ENCODE peak calls at places on chromosomes 13 and 19, in nine cellular contexts. P, X, H, Q, E, B, A, I and L are unnamed samples. For H3K4me1 and H3K9me3, the result is how much of the 10 kb centered on the place peaks cover.

GRCh38 chr13:91722267-91722884 is 324.0 kb downstream of the GPC5 start:
- DNase-seq in P (no peak), X (no peak), H (no peak), Q (peak), E (peak), B (peak), A (no peak), I (peak), L (no peak)

GRCh38 chr19:32363632-32364031 is 18.2 kb downstream of the ZNF507 start:
- DNase-seq in P (no peak), X (no peak), H (no peak), Q (no peak), E (no peak), B (no peak), A (no peak), I (no peak), L (no peak)

GRCh38 chr19:46860846-46861690 is at the start of gene ARHGAP35:
- DNase-seq in P (no peak), X (no peak), H (peak), Q (no peak), E (no peak), B (peak), A (no peak), I (no peak), L (peak)

GRCh38 chr19:8488351-8488750 is 14.1 kb downstream of the PRAM1 start:
- DNase-seq in P (no peak), X (no peak), H (no peak), Q (no peak), E (no peak), B (no peak), A (no peak), I (peak), L (no peak)

GRCh38 chr13:30720470-30720869 is 14.9 kb upstream of the ALOX5AP start:
- DNase-seq in P (no peak), X (no peak), H (no peak), Q (no peak), E (no peak), B (peak), A (no peak), I (no peak), L (no peak)

GRCh38 chr13:95924389-95924994 is 128.7 kb downstream of the UGGT2 start:
- DNase-seq in P (no peak), X (no peak), H (no peak), Q (peak), E (peak), B (peak), A (no peak), I (no peak), L (no peak)

GRCh38 chr13:50512602-50513527 is 330.6 kb downstream of the DLEU7 start:
- DNase-seq in P (peak), X (peak), H (peak), Q (peak), E (peak), B (peak), A (peak), I (peak), L (peak)

GRCh38 chr13:45194081-45194939 is 6.5 kb downstream of the KCTD4 start:
- DNase-seq in P (no peak), X (no peak), H (no peak), Q (peak), E (peak), B (peak), A (no peak), I (peak), L (no peak)

GRCh38 chr13:27302643-27303262 is 32.1 kb downstream of the RASL11A start:
- DNase-seq in P (no peak), X (no peak), H (no peak), Q (no peak), E (no peak), B (no peak), A (no peak), I (no peak), L (no peak)

GRCh38 chr19:1169921-1170885 is 3.9 kb downstream of the SBNO2 start:
- DNase-seq in P (no peak), X (no peak), H (no peak), Q (peak), E (peak), B (peak), A (no peak), I (no peak), L (peak)

GRCh38 chr13:102774596-102775375 is 1.2 kb upstream of the TEX30 start:
- DNase-seq in P (no peak), X (no peak), H (no peak), Q (no peak), E (no peak), B (no peak), A (no peak), I (peak), L (no peak)

GRCh38 chr13:47175172-47175806 is 278.4 kb upstream of the HTR2A start:
- DNase-seq in P (no peak), X (no peak), H (no peak), Q (peak), E (peak), B (peak), A (no peak), I (no peak), L (no peak)

GRCh38 chr13:26929971-26930730 is 169.6 kb upstream of the GPR12 start:
- DNase-seq in P (peak), X (peak), H (peak), Q (peak), E (peak), B (peak), A (no peak), I (peak), L (peak)

GRCh38 chr13:74290324-74290773 is 156.1 kb upstream of the KLF12 start:
- DNase-seq in P (peak), X (peak), H (no peak), Q (peak), E (peak), B (peak), A (no peak), I (peak), L (no peak)

GRCh38 chr13:27919934-27920676 is at the start of gene PDX1:
- DNase-seq in P (no peak), X (no peak), H (peak), Q (no peak), E (no peak), B (no peak), A (no peak), I (peak), L (no peak)

GRCh38 chr13:92362717-92363116 is 863.9 kb upstream of the GPC6 start:
- DNase-seq in P (no peak), X (no peak), H (no peak), Q (peak), E (peak), B (no peak), A (no peak), I (peak), L (no peak)

GRCh38 chr19:54128441-54128725 is 9.2 kb upstream of the CNOT3 start:
- DNase-seq in P (no peak), X (no peak), H (no peak), Q (no peak), E (no peak), B (no peak), A (no peak), I (no peak), L (no peak)

GRCh38 chr13:49113526-49114286 is 106.4 kb upstream of the MLNR start:
- DNase-seq in P (no peak), X (no peak), H (no peak), Q (peak), E (peak), B (peak), A (no peak), I (peak), L (no peak)

GRCh38 chr19:37953576-37954303 is 46.7 kb downstream of the SIPA1L3 start:
- DNase-seq in P (no peak), X (no peak), H (no peak), Q (peak), E (no peak), B (peak), A (no peak), I (peak), L (no peak)

GRCh38 chr19:24062222-24062621 is 24.8 kb upstream of the ZNF254 start:
- DNase-seq in P (no peak), X (no peak), H (no peak), Q (no peak), E (peak), B (no peak), A (no peak), I (no peak), L (no peak)

GRCh38 chr19:40717880-40718773 is 1.2 kb downstream of the ITPKC start:
- DNase-seq in P (no peak), X (no peak), H (peak), Q (peak), E (peak), B (peak), A (no peak), I (peak), L (peak)

GRCh38 chr19:51546650-51547396 is 15.4 kb upstream of the SIGLEC6 start:
- DNase-seq in P (no peak), X (no peak), H (no peak), Q (peak), E (peak), B (no peak), A (no peak), I (no peak), L (no peak)

GRCh38 chr19:661427-662196 is 1.4 kb downstream of the RNF126 start:
- DNase-seq in P (peak), X (peak), H (peak), Q (no peak), E (no peak), B (peak), A (no peak), I (no peak), L (no peak)

GRCh38 chr13:101618440-101619187 is 166.1 kb downstream of the ITGBL1 start:
- DNase-seq in P (peak), X (peak), H (no peak), Q (no peak), E (no peak), B (no peak), A (no peak), I (no peak), L (no peak)

GRCh38 chr13:99178636-99179035 is 22.0 kb upstream of the UBAC2 start:
- DNase-seq in P (peak), X (no peak), H (peak), Q (no peak), E (no peak), B (peak), A (no peak), I (no peak), L (no peak)

GRCh38 chr13:42039946-42040729 is 8.3 kb upstream of the DGKH start:
- DNase-seq in P (peak), X (peak), H (peak), Q (peak), E (peak), B (peak), A (peak), I (peak), L (peak)

DNA sequence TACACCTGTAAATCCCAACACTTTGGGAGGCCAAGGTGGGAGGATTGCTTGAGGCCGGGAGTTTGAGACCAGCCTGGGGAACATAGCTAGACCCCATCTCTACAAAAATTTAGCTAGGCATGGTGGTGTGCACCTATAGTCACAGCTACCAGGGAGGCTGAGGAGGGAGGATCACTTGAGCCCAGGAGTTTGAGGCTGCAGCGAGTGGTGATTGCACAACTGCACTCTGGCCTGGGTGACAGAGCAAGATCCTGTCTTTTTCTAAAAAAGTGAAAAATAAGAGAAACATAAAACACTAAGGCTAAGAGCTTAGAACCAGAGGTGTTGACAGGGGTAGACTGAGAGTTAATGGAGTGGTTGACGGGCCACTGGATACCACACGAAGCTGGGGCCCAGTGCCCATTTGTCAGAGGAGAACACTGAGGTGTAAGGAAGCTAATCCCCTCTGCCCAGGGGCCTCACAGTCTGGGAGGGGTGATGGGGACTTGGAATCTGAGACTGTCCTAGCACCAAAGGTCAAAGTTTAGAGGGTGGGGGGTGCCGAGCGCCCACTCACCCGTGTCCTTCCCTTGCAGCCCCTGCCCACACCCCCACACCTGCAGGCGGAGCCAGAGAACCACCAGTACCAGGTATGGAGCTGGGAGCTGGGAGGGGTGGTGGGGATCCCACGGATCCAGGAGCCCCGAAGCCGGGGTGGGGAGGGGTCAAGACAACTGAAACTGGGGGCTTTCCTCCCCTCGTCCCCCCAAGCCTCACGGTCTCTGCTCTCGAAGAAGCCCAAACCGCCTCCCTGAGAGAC is 10.9 kb downstream of the CEACAM19 start:
- DNase-seq in P (no peak), X (no peak), H (no peak), Q (no peak), E (no peak), B (no peak), A (no peak), I (no peak), L (no peak)
- H3K4me1 ChIP-seq in P (under half), X (under half), H (under half), Q (under half), E (under half), B (under half), A (under half), I (under half), L (under half)

GRCh38 chr13:25473864-25474263 is 102.1 kb downstream of the ATP8A2 start:
- DNase-seq in P (no peak), X (no peak), H (no peak), Q (no peak), E (no peak), B (peak), A (no peak), I (no peak), L (no peak)

GRCh38 chr13:25466880-25467279 is 95.1 kb downstream of the ATP8A2 start:
- DNase-seq in P (no peak), X (no peak), H (no peak), Q (no peak), E (no peak), B (no peak), A (no peak), I (no peak), L (no peak)

GRCh38 chr13:25463496-25463895 is 91.7 kb downstream of the ATP8A2 start:
- DNase-seq in P (no peak), X (no peak), H (no peak), Q (no peak), E (peak), B (peak), A (no peak), I (no peak), L (no peak)

GRCh38 chr13:25469179-25469545 is 97.4 kb downstream of the ATP8A2 start:
- DNase-seq in P (no peak), X (no peak), H (no peak), Q (no peak), E (no peak), B (no peak), A (no peak), I (no peak), L (no peak)

GRCh38 chr13:25468330-25469178 is 96.8 kb downstream of the ATP8A2 start:
- DNase-seq in P (no peak), X (no peak), H (no peak), Q (peak), E (no peak), B (peak), A (no peak), I (peak), L (no peak)
- H3K4me3 ChIP-seq in P (no peak), X (no peak), H (no peak), Q (peak), E (no peak), B (no peak), A (no peak), I (peak), L (no peak)

GRCh38 chr13:63607153-63607552 is 2191.5 kb upstream of the PCDH20 start:
- DNase-seq in P (no peak), X (no peak), H (no peak), Q (no peak), E (no peak), B (no peak), A (no peak), I (no peak), L (no peak)
- H3K9me3 ChIP-seq in P (under half), X (under half), H (under half), Q (under half), E (under half), B (under half), A (under half), I (under half), L (under half)

GRCh38 chr13:33227927-33228644 is 57.5 kb downstream of the STARD13 start:
- DNase-seq in P (no peak), X (no peak), H (no peak), Q (no peak), E (no peak), B (no peak), A (no peak), I (no peak), L (no peak)

GRCh38 chr13:33228645-33229445 is 56.7 kb downstream of the STARD13 start:
- DNase-seq in P (no peak), X (no peak), H (peak), Q (peak), E (peak), B (peak), A (no peak), I (peak), L (no peak)

GRCh38 chr13:33231339-33231738 is 54.2 kb downstream of the STARD13 start:
- DNase-seq in P (no peak), X (no peak), H (no peak), Q (no peak), E (no peak), B (no peak), A (no peak), I (no peak), L (no peak)

GRCh38 chr13:33230178-33230881 is 55.2 kb downstream of the STARD13 start:
- DNase-seq in P (no peak), X (no peak), H (no peak), Q (peak), E (peak), B (peak), A (no peak), I (no peak), L (no peak)

GRCh38 chr13:33229446-33230177 is 55.9 kb downstream of the STARD13 start:
- DNase-seq in P (no peak), X (no peak), H (no peak), Q (no peak), E (no peak), B (no peak), A (no peak), I (peak), L (no peak)
- H3K4me1 ChIP-seq in P (under half), X (under half), H (under half), Q (under half), E (under half), B (half or more), A (half or more), I (under half), L (half or more)

DNA sequence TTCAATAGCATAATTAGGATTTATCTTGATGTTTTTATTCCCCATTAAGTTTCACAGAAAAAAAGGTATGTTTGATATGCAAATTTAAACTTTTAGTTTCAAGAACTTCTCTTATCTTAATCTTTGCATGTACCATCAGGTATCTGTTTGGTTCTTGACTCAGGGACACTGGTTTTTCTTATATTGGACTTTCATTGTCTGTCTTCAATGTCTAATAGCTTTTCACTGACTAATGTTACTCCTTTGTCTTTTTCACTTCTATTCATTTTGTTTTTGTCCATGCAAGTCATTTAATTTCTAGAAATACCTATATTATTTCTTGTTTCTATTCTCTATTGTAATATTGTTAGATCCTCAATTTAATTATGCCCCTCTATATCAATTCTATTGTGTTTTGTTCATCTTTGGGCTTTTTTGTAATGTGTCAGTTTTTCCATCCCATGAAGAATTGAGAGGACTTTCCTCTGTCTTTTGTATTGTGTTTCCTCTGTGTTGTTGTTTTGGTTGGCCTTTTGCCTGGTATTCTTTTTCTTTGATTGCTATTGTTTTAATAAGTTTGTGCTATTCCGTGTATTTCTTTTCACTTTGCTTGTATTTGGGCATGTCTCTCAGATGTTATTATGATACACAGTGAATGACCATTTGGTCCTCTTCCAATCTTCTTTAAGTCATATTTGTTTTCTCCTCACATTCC is 58.3 kb upstream of the ANKRD10 start:
- DNase-seq in P (no peak), X (no peak), H (no peak), Q (no peak), E (no peak), B (no peak), A (no peak), I (no peak), L (no peak)
- H3K4me3 ChIP-seq in P (no peak), X (no peak), H (no peak), Q (no peak), E (no peak), B (no peak), A (no peak), I (no peak), L (no peak)

GRCh38 chr19:18617562-18617961 is 4.9 kb downstream of the TMEM59L start:
- DNase-seq in P (no peak), X (no peak), H (no peak), Q (no peak), E (no peak), B (no peak), A (no peak), I (no peak), L (no peak)
- H3K9me3 ChIP-seq in P (under half), X (under half), H (under half), Q (under half), E (under half), B (under half), A (under half), I (under half), L (under half)